ENCODE peak calls at places on chromosome 11, in nine cellular contexts. One of them, this sample, is unnamed. For H3K4me1, the result is how much of the 10 kb centered on the place peaks cover.

GRCh38 chr11:99535819-99536218 is 515.1 kb downstream of the CNTN5 start:
- DNase-seq in fibroblast of lung: no peak
- DNase-seq in lung: no peak
- DNase-seq in transverse colon: no peak
- DNase-seq in Caco-2: no peak
- DNase-seq in upper lobe of right lung: no peak
- DNase-seq in stomach: no peak
- DNase-seq in foreskin keratinocyte: no peak
- DNase-seq in body of pancreas: no peak
- DNase-seq in this sample: no peak

GRCh38 chr11:14908214-14908880 is 16.3 kb upstream of the CYP2R1 start:
- DNase-seq in fibroblast of lung: peak
- DNase-seq in lung: no peak
- DNase-seq in transverse colon: peak
- DNase-seq in Caco-2: peak
- DNase-seq in upper lobe of right lung: no peak
- DNase-seq in stomach: no peak
- DNase-seq in foreskin keratinocyte: peak
- DNase-seq in body of pancreas: peak
- DNase-seq in this sample: no peak

GRCh38 chr11:117232911-117233409 is 489 bp downstream of the RNF214 start:
- DNase-seq in fibroblast of lung: no peak
- DNase-seq in lung: no peak
- DNase-seq in transverse colon: no peak
- DNase-seq in Caco-2: no peak
- DNase-seq in upper lobe of right lung: peak
- DNase-seq in stomach: no peak
- DNase-seq in foreskin keratinocyte: no peak
- DNase-seq in body of pancreas: no peak
- DNase-seq in this sample: peak

GRCh38 chr11:92765965-92766371 is 203.5 kb upstream of the MTNR1B start:
- DNase-seq in fibroblast of lung: peak
- DNase-seq in lung: peak
- DNase-seq in transverse colon: no peak
- DNase-seq in Caco-2: no peak
- DNase-seq in upper lobe of right lung: no peak
- DNase-seq in stomach: no peak
- DNase-seq in foreskin keratinocyte: no peak
- DNase-seq in body of pancreas: peak
- DNase-seq in this sample: peak

GRCh38 chr11:132588366-132588765 is 943.9 kb downstream of the OPCML start:
- DNase-seq in fibroblast of lung: peak
- DNase-seq in lung: no peak
- DNase-seq in transverse colon: no peak
- DNase-seq in Caco-2: no peak
- DNase-seq in upper lobe of right lung: no peak
- DNase-seq in stomach: no peak
- DNase-seq in foreskin keratinocyte: no peak
- DNase-seq in body of pancreas: no peak
- DNase-seq in this sample: no peak

GRCh38 chr11:27904358-27905055 is 203.4 kb downstream of the KIF18A start:
- DNase-seq in fibroblast of lung: peak
- DNase-seq in lung: no peak
- DNase-seq in transverse colon: no peak
- DNase-seq in Caco-2: no peak
- DNase-seq in upper lobe of right lung: no peak
- DNase-seq in stomach: no peak
- DNase-seq in foreskin keratinocyte: peak
- DNase-seq in body of pancreas: no peak
- DNase-seq in this sample: no peak

GRCh38 chr11:120013325-120014250 is 124.3 kb downstream of the TRIM29 start:
- DNase-seq in fibroblast of lung: peak
- DNase-seq in lung: no peak
- DNase-seq in transverse colon: peak
- DNase-seq in Caco-2: peak
- DNase-seq in upper lobe of right lung: no peak
- DNase-seq in stomach: peak
- DNase-seq in foreskin keratinocyte: peak
- DNase-seq in body of pancreas: peak
- DNase-seq in this sample: peak

GRCh38 chr11:27839226-27839913 is 139.1 kb upstream of the BDNF start:
- DNase-seq in fibroblast of lung: peak
- DNase-seq in lung: no peak
- DNase-seq in transverse colon: no peak
- DNase-seq in Caco-2: no peak
- DNase-seq in upper lobe of right lung: no peak
- DNase-seq in stomach: no peak
- DNase-seq in foreskin keratinocyte: peak
- DNase-seq in body of pancreas: no peak
- DNase-seq in this sample: no peak

GRCh38 chr11:14904745-14905103 is 12.7 kb upstream of the CYP2R1 start:
- DNase-seq in fibroblast of lung: peak
- DNase-seq in lung: peak
- DNase-seq in transverse colon: peak
- DNase-seq in Caco-2: no peak
- DNase-seq in upper lobe of right lung: peak
- DNase-seq in stomach: peak
- DNase-seq in foreskin keratinocyte: no peak
- DNase-seq in body of pancreas: peak
- DNase-seq in this sample: peak

DNA sequence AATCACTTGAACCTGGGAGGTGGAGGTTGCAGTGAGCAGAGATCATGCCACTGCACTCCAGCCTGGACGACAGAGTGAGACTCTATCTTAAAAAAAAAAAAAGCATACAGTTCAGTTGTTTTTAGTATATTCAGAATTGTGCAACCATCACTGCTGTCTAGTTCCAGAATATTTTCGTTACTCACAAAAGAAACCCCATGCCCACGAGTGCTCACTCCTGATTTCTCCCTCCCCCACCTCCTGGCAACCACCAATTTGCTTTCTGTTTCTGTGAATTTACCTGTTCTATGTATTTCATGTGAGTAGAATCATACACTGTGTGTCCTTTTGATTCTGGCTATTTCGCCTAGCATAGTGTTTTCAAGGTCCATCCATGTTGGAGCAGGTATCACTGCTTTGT is 24.8 kb downstream of the PTPRJ start:
- DNase-seq in fibroblast of lung: no peak
- DNase-seq in lung: no peak
- DNase-seq in transverse colon: no peak
- DNase-seq in Caco-2: no peak
- DNase-seq in upper lobe of right lung: no peak
- DNase-seq in stomach: no peak
- DNase-seq in foreskin keratinocyte: no peak
- DNase-seq in body of pancreas: no peak
- DNase-seq in this sample: no peak
- H3K4me1 ChIP-seq in fibroblast of lung: under half
- H3K4me1 ChIP-seq in lung: under half
- H3K4me1 ChIP-seq in transverse colon: under half
- H3K4me1 ChIP-seq in Caco-2: under half
- H3K4me1 ChIP-seq in upper lobe of right lung: under half
- H3K4me1 ChIP-seq in stomach: under half
- H3K4me1 ChIP-seq in foreskin keratinocyte: under half
- H3K4me1 ChIP-seq in body of pancreas: under half
- H3K4me1 ChIP-seq in this sample: under half

DNA sequence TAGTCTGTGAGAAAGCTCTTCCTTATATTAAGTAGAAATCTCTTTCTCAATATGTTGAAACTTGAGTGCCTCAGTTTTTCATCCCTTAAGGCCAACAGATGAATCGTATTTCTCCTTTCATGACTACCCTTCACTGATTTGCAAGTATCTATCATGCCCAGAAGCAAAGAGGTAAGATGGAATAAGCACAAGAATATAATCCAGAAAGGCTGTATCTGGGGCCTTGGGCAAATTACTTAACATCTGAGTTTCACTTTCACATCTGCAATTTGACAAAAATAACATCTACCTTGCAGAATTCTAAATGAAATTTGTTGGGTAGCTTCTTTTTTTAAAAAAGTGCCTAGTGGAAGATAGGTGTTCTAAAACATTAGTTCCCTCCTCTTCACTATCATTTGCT is 552.4 kb upstream of the ANO5 start:
- DNase-seq in fibroblast of lung: no peak
- DNase-seq in lung: no peak
- DNase-seq in transverse colon: no peak
- DNase-seq in Caco-2: no peak
- DNase-seq in upper lobe of right lung: no peak
- DNase-seq in stomach: no peak
- DNase-seq in foreskin keratinocyte: no peak
- DNase-seq in body of pancreas: no peak
- DNase-seq in this sample: no peak
- H3K4me1 ChIP-seq in fibroblast of lung: under half
- H3K4me1 ChIP-seq in lung: under half
- H3K4me1 ChIP-seq in transverse colon: under half
- H3K4me1 ChIP-seq in Caco-2: under half
- H3K4me1 ChIP-seq in upper lobe of right lung: under half
- H3K4me1 ChIP-seq in stomach: under half
- H3K4me1 ChIP-seq in foreskin keratinocyte: under half
- H3K4me1 ChIP-seq in body of pancreas: under half
- H3K4me1 ChIP-seq in this sample: under half

GRCh38 chr11:118625036-118625690 is 17.7 kb downstream of the PHLDB1 start:
- DNase-seq in fibroblast of lung: no peak
- DNase-seq in lung: no peak
- DNase-seq in transverse colon: no peak
- DNase-seq in Caco-2: no peak
- DNase-seq in upper lobe of right lung: no peak
- DNase-seq in stomach: peak
- DNase-seq in foreskin keratinocyte: no peak
- DNase-seq in body of pancreas: no peak
- DNase-seq in this sample: no peak

GRCh38 chr11:118621071-118621815 is 13.8 kb downstream of the PHLDB1 start:
- DNase-seq in fibroblast of lung: peak
- DNase-seq in lung: peak
- DNase-seq in transverse colon: peak
- DNase-seq in Caco-2: peak
- DNase-seq in upper lobe of right lung: peak
- DNase-seq in stomach: peak
- DNase-seq in foreskin keratinocyte: peak
- DNase-seq in body of pancreas: peak
- DNase-seq in this sample: peak

GRCh38 chr11:118621898-118622375 is 14.5 kb downstream of the PHLDB1 start:
- DNase-seq in fibroblast of lung: no peak
- DNase-seq in lung: no peak
- DNase-seq in transverse colon: no peak
- DNase-seq in Caco-2: no peak
- DNase-seq in upper lobe of right lung: no peak
- DNase-seq in stomach: no peak
- DNase-seq in foreskin keratinocyte: no peak
- DNase-seq in body of pancreas: no peak
- DNase-seq in this sample: no peak

GRCh38 chr11:118622376-118623290 is 15.2 kb downstream of the PHLDB1 start:
- DNase-seq in fibroblast of lung: peak
- DNase-seq in lung: peak
- DNase-seq in transverse colon: no peak
- DNase-seq in Caco-2: no peak
- DNase-seq in upper lobe of right lung: peak
- DNase-seq in stomach: no peak
- DNase-seq in foreskin keratinocyte: peak
- DNase-seq in body of pancreas: peak
- DNase-seq in this sample: peak

DNA sequence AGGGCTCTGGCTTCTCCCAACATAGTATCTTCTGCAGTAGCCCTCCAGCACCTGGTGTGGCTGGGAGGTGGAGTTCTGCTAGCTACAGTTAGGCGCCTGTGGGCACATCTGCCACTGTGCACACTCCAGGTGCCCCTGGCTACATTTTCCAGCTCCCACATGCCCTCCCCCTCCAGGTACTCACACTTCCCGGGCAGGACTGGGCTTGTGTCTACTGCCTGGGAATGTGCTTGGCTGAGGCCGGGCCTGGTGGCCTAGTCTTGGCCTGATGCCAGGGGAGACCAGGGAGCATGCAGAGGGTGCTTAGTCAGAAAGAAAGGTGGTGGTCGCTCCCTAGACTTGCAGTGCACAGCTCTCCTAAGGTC is 15.9 kb downstream of the PHLDB1 start:
- DNase-seq in fibroblast of lung: peak
- DNase-seq in lung: no peak
- DNase-seq in transverse colon: no peak
- DNase-seq in Caco-2: no peak
- DNase-seq in upper lobe of right lung: no peak
- DNase-seq in stomach: no peak
- DNase-seq in foreskin keratinocyte: peak
- DNase-seq in body of pancreas: peak
- DNase-seq in this sample: no peak
- H3K4me1 ChIP-seq in fibroblast of lung: under half
- H3K4me1 ChIP-seq in lung: under half
- H3K4me1 ChIP-seq in transverse colon: under half
- H3K4me1 ChIP-seq in Caco-2: under half
- H3K4me1 ChIP-seq in upper lobe of right lung: half or more
- H3K4me1 ChIP-seq in stomach: under half
- H3K4me1 ChIP-seq in foreskin keratinocyte: under half
- H3K4me1 ChIP-seq in body of pancreas: under half
- H3K4me1 ChIP-seq in this sample: half or more

GRCh38 chr11:1501421-1502167 is 15.0 kb upstream of the MOB2 start:
- DNase-seq in fibroblast of lung: no peak
- DNase-seq in lung: no peak
- DNase-seq in transverse colon: no peak
- DNase-seq in Caco-2: no peak
- DNase-seq in upper lobe of right lung: no peak
- DNase-seq in stomach: no peak
- DNase-seq in foreskin keratinocyte: no peak
- DNase-seq in body of pancreas: no peak
- DNase-seq in this sample: no peak
- H3K4me1 ChIP-seq in fibroblast of lung: under half
- H3K4me1 ChIP-seq in lung: under half
- H3K4me1 ChIP-seq in transverse colon: under half
- H3K4me1 ChIP-seq in Caco-2: under half
- H3K4me1 ChIP-seq in upper lobe of right lung: under half
- H3K4me1 ChIP-seq in stomach: under half
- H3K4me1 ChIP-seq in foreskin keratinocyte: under half
- H3K4me1 ChIP-seq in body of pancreas: under half
- H3K4me1 ChIP-seq in this sample: under half

This sample was measured in adrenal gland.